ENCODE peak calls at places on chromosomes 11 and 22, in six cellular contexts. P is CD4-positive, alpha-beta T cell; E is AG09309; J is neural crest cell; I is activated CD8-positive, alpha-beta T cell treated with anti-CD3 and anti-CD28 coated beads for 36 hours; G is endothelial cell. D is an unnamed sample.

GRCh38 chr22:37996515-37997246 is 12.3 kb upstream of the SOX10 start:
- DNase-seq in P (no peak), E (no peak), J (no peak), I (no peak), G (no peak), D (no peak)

GRCh38 chr11:2298795-2299747 is 2.6 kb downstream of the C11orf21 start:
- DNase-seq in P (no peak), E (no peak), J (no peak), I (peak; percentile 74), G (peak; percentile 49), D (peak; percentile 66)

GRCh38 chr11:69531071-69531716 is 49.7 kb downstream of the LINC01488 start:
- DNase-seq in P (no peak), E (no peak), J (no peak), I (no peak), G (no peak), D (no peak)

GRCh38 chr11:130383363-130384168 is 44.8 kb downstream of the ADAMTS8 start:
- DNase-seq in P (no peak), E (peak; percentile 71), J (no peak), I (no peak), G (no peak), D (no peak)

GRCh38 chr11:87299041-87299481 is 261.3 kb downstream of the TMEM135 start:
- DNase-seq in P (no peak), E (no peak), J (no peak), I (no peak), G (no peak), D (no peak)

GRCh38 chr11:7617032-7617431 is 56.3 kb downstream of the CYB5R2 start:
- DNase-seq in P (no peak), E (no peak), J (no peak), I (no peak), G (no peak), D (no peak)

GRCh38 chr11:86983071-86983488 is 27.9 kb upstream of the FZD4 start:
- DNase-seq in P (no peak), E (no peak), J (no peak), I (no peak), G (peak; percentile 9), D (no peak)

GRCh38 chr11:2575611-2576051 is 124.2 kb downstream of the KCNQ1OT1 start:
- DNase-seq in P (no peak), E (no peak), J (no peak), I (no peak), G (no peak), D (no peak)

GRCh38 chr11:62669420-62670161 is 1.9 kb upstream of the UQCC3 start:
- DNase-seq in P (no peak), E (no peak), J (no peak), I (no peak), G (no peak), D (no peak)

GRCh38 chr22:30212363-30212995 is 34.1 kb downstream of the LIF start:
- DNase-seq in P (no peak), E (peak; percentile 71), J (no peak), I (peak; percentile 53), G (no peak), D (no peak)

GRCh38 chr22:37623075-37624016 is 14.7 kb downstream of the GGA1 start:
- DNase-seq in P (peak; percentile 71), E (no peak), J (peak; percentile 77), I (peak; percentile 90), G (peak; percentile 78), D (peak; percentile 88)

GRCh38 chr22:20021196-20022181 is 579 bp downstream of the TANGO2 start:
- DNase-seq in P (no peak), E (peak; percentile 48), J (no peak), I (peak; percentile 26), G (no peak), D (no peak)

GRCh38 chr22:33687464-33687863 is 232.8 kb downstream of the LARGE1 start:
- DNase-seq in P (no peak), E (no peak), J (no peak), I (no peak), G (no peak), D (no peak)

GRCh38 chr22:17117890-17118289 is 3.3 kb downstream of the TMEM121B start:
- DNase-seq in P (no peak), E (no peak), J (no peak), I (peak; percentile 31), G (no peak), D (no peak)

GRCh38 chr11:46722566-46723358 is 3.7 kb downstream of the F2 start:
- DNase-seq in P (no peak), E (no peak), J (no peak), I (no peak), G (no peak), D (no peak)

GRCh38 chr11:81135570-81135969 is 1598.1 kb downstream of the FAM181B start:
- DNase-seq in P (no peak), E (no peak), J (no peak), I (no peak), G (no peak), D (no peak)

GRCh38 chr22:49095366-49095765 is 732.3 kb downstream of the BRD1 start:
- DNase-seq in P (no peak), E (no peak), J (no peak), I (no peak), G (no peak), D (no peak)

GRCh38 chr11:99368579-99368978 is 347.8 kb downstream of the CNTN5 start:
- DNase-seq in P (no peak), E (no peak), J (no peak), I (no peak), G (no peak), D (no peak)

GRCh38 chr11:33716236-33716635 is 15.6 kb upstream of the C11orf91 start:
- DNase-seq in P (no peak), E (no peak), J (no peak), I (peak; percentile 53), G (no peak), D (peak; percentile 38)

GRCh38 chr11:64436025-64436424 is 77.1 kb downstream of the RPS6KA4 start:
- DNase-seq in P (no peak), E (no peak), J (no peak), I (no peak), G (no peak), D (no peak)

GRCh38 chr11:118714816-118715215 is 35.4 kb upstream of the TREH start:
- DNase-seq in P (no peak), E (no peak), J (no peak), I (no peak), G (no peak), D (no peak)

GRCh38 chr22:48208894-48209293 is 1446.4 kb downstream of the TBC1D22A start:
- DNase-seq in P (no peak), E (no peak), J (no peak), I (no peak), G (no peak), D (no peak)

GRCh38 chr11:2742611-2743426 is 43.0 kb upstream of the KCNQ1OT1 start:
- DNase-seq in P (no peak), E (no peak), J (no peak), I (no peak), G (no peak), D (no peak)

GRCh38 chr22:19038164-19038546 is 84.1 kb downstream of the DGCR2 start:
- DNase-seq in P (no peak), E (no peak), J (no peak), I (no peak), G (no peak), D (peak; percentile 24)

GRCh38 chr11:47394050-47394321 is 14.4 kb upstream of the SLC39A13 start:
- DNase-seq in P (no peak), E (no peak), J (no peak), I (no peak), G (no peak), D (no peak)

GRCh38 chr22:21866821-21867527 is 471 bp downstream of the MAPK1 start:
- DNase-seq in P (peak; percentile 24), E (no peak), J (peak; percentile 9), I (peak; percentile 47), G (no peak), D (no peak)

GRCh38 chr11:68099474-68100405 is 21.4 kb downstream of the CHKA start:
- DNase-seq in P (no peak), E (no peak), J (no peak), I (peak; percentile 79), G (no peak), D (peak; percentile 48)

DNA sequence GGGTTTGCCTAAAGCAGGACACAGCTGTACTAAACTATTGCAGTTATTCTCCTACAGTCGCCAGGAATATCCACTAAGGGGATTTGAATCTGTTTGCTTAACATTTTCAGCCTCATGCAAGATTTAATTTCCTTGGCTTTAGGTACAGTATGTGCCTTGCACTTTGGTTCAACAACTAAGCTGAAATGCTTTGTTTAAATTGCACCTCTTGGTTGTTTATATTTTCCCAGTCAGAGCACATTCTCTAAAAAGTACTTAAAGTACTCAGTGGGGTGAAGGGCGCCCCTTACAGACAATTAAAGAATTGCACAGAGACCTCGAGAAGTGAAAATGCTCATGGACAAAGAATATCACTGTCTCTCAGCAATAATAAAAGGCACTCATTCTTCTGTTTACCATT is 107.8 kb upstream of the MTNR1B start:
- DNase-seq in P (no peak), E (no peak), J (no peak), I (no peak), G (no peak), D (no peak)
- TF ChIP-seq CTCF in P (no peak), E (no peak), J (peak; percentile 25), I (no peak), G (peak; percentile 26), D (no peak)

DNA sequence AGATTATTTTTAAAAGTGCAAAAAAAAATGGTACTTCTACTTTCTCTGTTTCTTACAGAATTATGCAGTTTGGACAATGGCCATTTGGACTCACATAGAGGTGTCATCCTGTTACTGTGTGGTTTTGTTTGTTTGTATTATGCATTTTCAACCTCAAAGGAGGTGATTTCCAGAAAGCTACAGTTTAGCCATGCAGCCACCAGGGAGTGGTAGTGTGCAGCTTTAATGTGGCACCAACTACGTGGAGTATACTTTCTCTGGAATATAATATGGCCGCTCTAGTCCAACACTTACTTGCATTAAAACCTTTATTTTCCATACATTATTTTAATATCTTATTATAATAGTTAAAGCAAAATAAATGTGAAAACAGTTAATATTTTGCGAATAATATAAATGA is 469.9 kb upstream of the KIRREL3 start:
- DNase-seq in P (no peak), E (no peak), J (peak; percentile 14), I (peak; percentile 26), G (peak; percentile 49), D (no peak)
- TF ChIP-seq CTCF in P (no peak), E (no peak), J (peak; percentile 61), I (peak; percentile 37), G (peak; percentile 51), D (peak; percentile 28)

GRCh38 chr22:27032121-27032761 is 374.9 kb downstream of the MIAT start:
- DNase-seq in P (no peak), E (no peak), J (peak; percentile 18), I (no peak), G (peak; percentile 48), D (no peak)
- TF ChIP-seq CTCF in P (no peak), E (peak; percentile 27), J (no peak), I (no peak), G (peak; percentile 44), D (no peak)

DNA sequence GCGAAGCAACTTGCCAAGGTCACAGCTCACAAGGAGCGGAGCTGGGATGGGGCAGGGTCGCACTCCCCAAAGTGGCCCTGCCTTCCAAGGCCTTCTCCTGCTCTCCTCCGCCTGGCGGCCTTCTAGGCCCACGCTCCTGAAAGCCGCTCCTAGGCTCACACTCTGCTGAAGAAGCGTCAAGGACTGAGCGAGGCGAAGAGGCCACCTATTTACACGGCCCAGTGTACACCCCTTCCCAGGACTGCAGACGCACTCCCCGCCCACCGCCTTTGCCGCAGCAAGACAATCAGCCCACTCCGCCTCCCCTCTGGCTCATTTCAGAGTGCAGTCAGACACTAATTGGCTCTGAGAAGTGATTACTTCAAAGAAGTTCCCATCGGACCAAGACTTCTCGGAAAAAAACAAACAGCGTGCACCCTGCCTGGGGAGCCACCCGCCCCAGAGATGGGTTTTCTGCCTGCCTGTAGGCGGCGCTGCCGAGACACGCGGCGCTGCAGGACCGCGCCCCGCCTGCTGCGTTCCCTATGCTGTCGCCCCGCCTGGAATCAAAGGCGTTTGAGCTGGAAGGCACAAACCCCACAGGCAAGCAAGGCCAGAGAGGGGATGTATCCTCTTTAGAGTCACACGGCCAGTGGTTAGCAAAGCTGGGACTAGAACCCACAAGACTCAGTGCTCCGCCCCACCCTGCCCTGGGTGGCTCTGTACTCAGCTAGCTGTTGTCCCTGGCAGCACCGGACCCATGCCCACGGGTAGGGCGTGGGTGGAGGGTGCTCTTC is 414.8 kb downstream of the BUD13 start:
- DNase-seq in P (no peak), E (no peak), J (peak; percentile 40), I (peak; percentile 7), G (peak; percentile 60), D (peak; percentile 55)
- TF ChIP-seq CTCF in P (no peak), E (peak; percentile 11), J (peak; percentile 74), I (peak; percentile 48), G (peak; percentile 71), D (peak; percentile 46)